ENCODE peak calls at places on chromosomes 7 and 10, in seven cellular contexts. V, W, M, C, B, I and P are unnamed samples.

GRCh38 chr7:146709628-146710027 is 593.0 kb downstream of the CNTNAP2 start:
- DNase-seq in V (no peak), W (no peak), M (no peak), C (no peak), B (no peak), I (no peak), P (no peak)

GRCh38 chr10:132337019-132337418 is 5.0 kb downstream of the LRRC27 start:
- DNase-seq in V (no peak), W (no peak), M (no peak), C (no peak), B (no peak), I (no peak), P (no peak)

GRCh38 chr10:22002531-22003110 is 909 bp downstream of the DNAJC1 start:
- DNase-seq in V (no peak), W (no peak), M (peak; percentile 68), C (no peak), B (peak; percentile 63), I (no peak), P (peak; percentile 78)

GRCh38 chr7:3141326-3141725 is 97.7 kb upstream of the CARD11 start:
- DNase-seq in V (no peak), W (peak; percentile 24), M (no peak), C (no peak), B (no peak), I (no peak), P (no peak)

GRCh38 chr10:89458760-89459159 is 44.4 kb downstream of the IFIT5 start:
- DNase-seq in V (no peak), W (no peak), M (peak; percentile 41), C (no peak), B (peak; percentile 25), I (no peak), P (peak; percentile 46)

GRCh38 chr10:29604291-29604825 is 30.4 kb downstream of the SVIL start:
- DNase-seq in V (no peak), W (no peak), M (no peak), C (no peak), B (no peak), I (no peak), P (no peak)

GRCh38 chr10:69574571-69574978 is 1.4 kb upstream of the NEUROG3 start:
- DNase-seq in V (no peak), W (no peak), M (no peak), C (no peak), B (no peak), I (no peak), P (no peak)

GRCh38 chr10:59167512-59167911 is 8.9 kb upstream of the PHYHIPL start:
- DNase-seq in V (no peak), W (no peak), M (no peak), C (no peak), B (no peak), I (no peak), P (no peak)

GRCh38 chr10:132243141-132243540 is 56.4 kb downstream of the DPYSL4 start:
- DNase-seq in V (no peak), W (no peak), M (no peak), C (no peak), B (no peak), I (no peak), P (no peak)

DNA sequence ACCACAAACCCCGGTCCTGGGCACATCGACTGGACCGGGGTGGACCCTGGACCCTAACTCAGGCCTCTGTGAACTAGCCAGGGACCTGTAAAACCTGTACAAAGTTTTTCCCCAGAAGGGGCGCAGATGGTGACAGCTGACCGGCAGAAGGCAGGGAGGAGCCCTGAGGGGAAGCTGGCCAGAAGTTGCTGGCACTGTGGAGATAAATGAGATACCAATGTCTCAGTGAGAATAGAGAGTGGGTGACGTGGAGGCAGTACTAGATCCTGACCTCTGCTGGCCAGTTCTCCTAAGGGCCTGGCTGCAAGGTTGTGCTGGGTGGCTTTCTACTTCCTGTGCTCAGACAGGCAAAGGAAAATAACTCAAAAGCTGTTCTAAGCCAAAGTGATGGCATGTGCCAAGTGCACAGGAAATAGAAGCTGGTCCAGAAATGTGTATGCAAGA is 10.6 kb upstream of the TSPAN14 start:
- DNase-seq in V (no peak), W (no peak), M (peak; percentile 35), C (no peak), B (no peak), I (no peak), P (peak; percentile 57)
- TF ChIP-seq CTCF in V (peak; percentile 60), W (peak; percentile 22), M (peak; percentile 43), C (no peak), B (peak; percentile 15), I (peak; percentile 32), P (peak; percentile 60)

GRCh38 chr10:9762966-9763656 is 1254.6 kb upstream of the CELF2 start:
- DNase-seq in V (no peak), W (no peak), M (peak; percentile 89), C (no peak), B (peak; percentile 82), I (no peak), P (peak; percentile 97)
- H3K4me3 ChIP-seq in V (no peak overlapping the region), W (no peak overlapping the region), M (no peak overlapping the region), C (no peak overlapping the region), B (no peak overlapping the region), I (no peak overlapping the region), P (no peak overlapping the region)

DNA sequence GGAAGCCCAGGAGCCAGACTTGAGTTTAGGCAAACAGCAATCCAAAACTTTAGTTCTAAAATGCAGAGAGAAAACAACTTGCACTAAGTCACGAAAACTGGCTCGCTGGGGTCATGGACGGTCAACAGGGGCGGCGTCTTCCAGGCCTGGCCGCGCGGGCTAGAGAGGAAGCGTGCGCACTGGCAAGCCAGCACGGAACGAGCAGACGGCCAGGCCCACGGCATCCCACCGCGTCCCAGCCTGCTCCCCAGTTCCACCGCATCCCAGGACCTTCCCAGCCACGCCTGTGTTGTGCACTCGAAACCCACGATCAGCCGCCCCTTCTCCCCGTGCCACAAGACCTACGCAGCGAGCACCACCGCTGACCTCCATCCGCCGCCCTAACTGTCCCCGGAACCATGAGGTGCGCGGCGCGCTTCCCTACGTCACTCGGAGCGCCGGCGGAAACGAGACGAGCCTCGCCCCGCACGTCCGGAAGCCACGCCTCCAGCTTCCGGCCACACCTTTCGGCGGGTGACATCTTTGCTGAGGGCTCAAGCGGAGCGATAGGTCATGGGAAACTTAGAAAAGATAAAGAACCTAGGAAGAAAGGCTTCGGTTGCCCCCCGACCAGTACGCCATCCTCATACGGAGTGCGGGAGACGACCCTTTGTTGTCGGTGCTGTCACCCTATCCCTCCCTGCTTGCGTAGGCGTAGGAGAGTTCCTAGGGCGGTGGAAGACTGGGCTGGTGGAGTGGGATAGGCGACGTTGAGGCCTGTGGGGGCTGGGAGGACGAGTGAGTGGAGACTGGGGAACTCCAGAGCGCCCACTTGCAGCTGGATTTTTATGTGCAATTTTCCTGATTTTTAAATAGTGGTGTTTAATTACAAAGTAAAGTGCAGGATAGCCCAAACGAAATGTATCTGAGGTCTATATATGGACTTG is at the start of gene TBRG4:
- DNase-seq in V (peak; percentile 98), W (peak; percentile 92), M (peak; percentile 90), C (peak; percentile 93), B (peak; percentile 91), I (peak; percentile 89), P (peak; percentile 94)
- TF ChIP-seq CTCF in V (peak; percentile 15), W (no peak), M (peak; percentile 54), C (peak; percentile 24), B (peak; percentile 44), I (peak; percentile 40), P (peak; percentile 25)

GRCh38 chr7:25851332-25852248 is 300.4 kb upstream of the NFE2L3 start:
- DNase-seq in V (peak; percentile 91), W (peak; percentile 75), M (peak; percentile 76), C (peak; percentile 56), B (peak; percentile 76), I (no peak), P (peak; percentile 83)
- H3K4me3 ChIP-seq in V (no peak overlapping the region), W (peak overlapping the region; percentile 17), M (peak overlapping the region; percentile 7), C (peak overlapping the region; percentile 39), B (no peak overlapping the region), I (no peak overlapping the region), P (no peak overlapping the region)